ENCODE peak calls at places on chromosomes 16 and 17, in four cellular contexts. One of them, this sample, is unnamed.

GRCh38 chr16:88970539-88971065 is 6.4 kb downstream of the CBFA2T3 start:
- DNase-seq in NCI-H82: no peak
- DNase-seq in stimulated activated CD8-positive, alpha-beta memory T cell treated with anti-CD3 and anti-CD28 coated beads, Interleukin-7, amount 100 ng/mL, for 1 hour: no peak
- DNase-seq in fibroblast of the conjunctiva: no peak
- DNase-seq in this sample: no peak

GRCh38 chr16:71880176-71880575 is 3.8 kb downstream of the ZNF821 start:
- DNase-seq in NCI-H82: no peak
- DNase-seq in stimulated activated CD8-positive, alpha-beta memory T cell treated with anti-CD3 and anti-CD28 coated beads, Interleukin-7, amount 100 ng/mL, for 1 hour: no peak
- DNase-seq in fibroblast of the conjunctiva: no peak
- DNase-seq in this sample: no peak

GRCh38 chr17:31494259-31495048 is 103.0 kb downstream of the RAB11FIP4 start:
- DNase-seq in NCI-H82: no peak
- DNase-seq in stimulated activated CD8-positive, alpha-beta memory T cell treated with anti-CD3 and anti-CD28 coated beads, Interleukin-7, amount 100 ng/mL, for 1 hour: no peak
- DNase-seq in fibroblast of the conjunctiva: no peak
- DNase-seq in this sample: no peak

GRCh38 chr16:9099131-9099625 is 7.7 kb downstream of the HAPSTR1 start:
- DNase-seq in NCI-H82: no peak
- DNase-seq in stimulated activated CD8-positive, alpha-beta memory T cell treated with anti-CD3 and anti-CD28 coated beads, Interleukin-7, amount 100 ng/mL, for 1 hour: no peak
- DNase-seq in fibroblast of the conjunctiva: no peak
- DNase-seq in this sample: no peak

GRCh38 chr17:34613064-34614019 is 34.0 kb downstream of the TMEM132E start:
- DNase-seq in NCI-H82: peak; percentile 92
- DNase-seq in stimulated activated CD8-positive, alpha-beta memory T cell treated with anti-CD3 and anti-CD28 coated beads, Interleukin-7, amount 100 ng/mL, for 1 hour: no peak
- DNase-seq in fibroblast of the conjunctiva: no peak
- DNase-seq in this sample: no peak

GRCh38 chr17:27293359-27293897 is 486 bp upstream of the WSB1 start:
- DNase-seq in NCI-H82: peak; percentile 46
- DNase-seq in stimulated activated CD8-positive, alpha-beta memory T cell treated with anti-CD3 and anti-CD28 coated beads, Interleukin-7, amount 100 ng/mL, for 1 hour: no peak
- DNase-seq in fibroblast of the conjunctiva: no peak
- DNase-seq in this sample: no peak

GRCh38 chr17:36608794-36609497 is 7.6 kb downstream of the MRM1 start:
- DNase-seq in NCI-H82: peak; percentile 58
- DNase-seq in stimulated activated CD8-positive, alpha-beta memory T cell treated with anti-CD3 and anti-CD28 coated beads, Interleukin-7, amount 100 ng/mL, for 1 hour: no peak
- DNase-seq in fibroblast of the conjunctiva: peak; percentile 52
- DNase-seq in this sample: no peak

GRCh38 chr17:76871668-76872067 is 3.5 kb downstream of the MGAT5B start:
- DNase-seq in NCI-H82: no peak
- DNase-seq in stimulated activated CD8-positive, alpha-beta memory T cell treated with anti-CD3 and anti-CD28 coated beads, Interleukin-7, amount 100 ng/mL, for 1 hour: no peak
- DNase-seq in fibroblast of the conjunctiva: no peak
- DNase-seq in this sample: no peak

GRCh38 chr17:49403514-49404289 is 11.0 kb downstream of the PHB1 start:
- DNase-seq in NCI-H82: no peak
- DNase-seq in stimulated activated CD8-positive, alpha-beta memory T cell treated with anti-CD3 and anti-CD28 coated beads, Interleukin-7, amount 100 ng/mL, for 1 hour: no peak
- DNase-seq in fibroblast of the conjunctiva: no peak
- DNase-seq in this sample: no peak

GRCh38 chr17:74805543-74805991 is 29.4 kb upstream of the NAT9 start:
- DNase-seq in NCI-H82: no peak
- DNase-seq in stimulated activated CD8-positive, alpha-beta memory T cell treated with anti-CD3 and anti-CD28 coated beads, Interleukin-7, amount 100 ng/mL, for 1 hour: no peak
- DNase-seq in fibroblast of the conjunctiva: no peak
- DNase-seq in this sample: peak; percentile 88

GRCh38 chr17:20125724-20126123 is 116.6 kb downstream of the SPECC1 start:
- DNase-seq in NCI-H82: no peak
- DNase-seq in stimulated activated CD8-positive, alpha-beta memory T cell treated with anti-CD3 and anti-CD28 coated beads, Interleukin-7, amount 100 ng/mL, for 1 hour: no peak
- DNase-seq in fibroblast of the conjunctiva: no peak
- DNase-seq in this sample: no peak

GRCh38 chr17:80725532-80725931 is 180.9 kb downstream of the RPTOR start:
- DNase-seq in NCI-H82: no peak
- DNase-seq in stimulated activated CD8-positive, alpha-beta memory T cell treated with anti-CD3 and anti-CD28 coated beads, Interleukin-7, amount 100 ng/mL, for 1 hour: no peak
- DNase-seq in fibroblast of the conjunctiva: no peak
- DNase-seq in this sample: no peak

GRCh38 chr16:4500283-4500682 is 24.1 kb downstream of the HMOX2 start:
- DNase-seq in NCI-H82: no peak
- DNase-seq in stimulated activated CD8-positive, alpha-beta memory T cell treated with anti-CD3 and anti-CD28 coated beads, Interleukin-7, amount 100 ng/mL, for 1 hour: no peak
- DNase-seq in fibroblast of the conjunctiva: no peak
- DNase-seq in this sample: no peak